ENCODE peak calls at places on chromosomes 11 and 22, in five cellular contexts. Q is iPS DF 6.9; N is CD4-positive, alpha-beta memory T cell; U is pancreas; K is OCI-LY7. V is an unnamed sample. For H3K4me1, the result is how much of the 10 kb centered on the place peaks cover.

GRCh38 chr22:43820671-43821305 is 8.7 kb upstream of the EFCAB6 start:
- DNase-seq in Q (no peak), N (no peak), U (no peak), K (no peak), V (no peak)

GRCh38 chr11:30431127-30431814 is 108.4 kb downstream of the ARL14EP start:
- DNase-seq in Q (no peak), N (no peak), U (no peak), K (no peak), V (no peak)

GRCh38 chr22:37906364-37907008 is 389 bp downstream of the MICALL1 start:
- DNase-seq in Q (no peak), N (peak), U (no peak), K (peak), V (peak)

GRCh38 chr11:63277345-63277943 is 34.0 kb upstream of the SLC22A25 start:
- DNase-seq in Q (no peak), N (no peak), U (no peak), K (peak), V (peak)

GRCh38 chr22:48841881-48842582 is 985.6 kb downstream of the BRD1 start:
- DNase-seq in Q (no peak), N (no peak), U (no peak), K (no peak), V (no peak)

GRCh38 chr11:118229274-118229847 is 4.5 kb upstream of the JAML start:
- DNase-seq in Q (no peak), N (no peak), U (no peak), K (no peak), V (no peak)

GRCh38 chr22:31044262-31044861 is 36.8 kb upstream of the SMTN start:
- DNase-seq in Q (no peak), N (no peak), U (peak), K (no peak), V (no peak)

GRCh38 chr11:25183436-25183835 is 686.6 kb downstream of the LUZP2 start:
- DNase-seq in Q (no peak), N (no peak), U (no peak), K (no peak), V (no peak)

GRCh38 chr22:45129703-45130524 is 33.8 kb upstream of the NUP50 start:
- DNase-seq in Q (no peak), N (peak), U (no peak), K (no peak), V (no peak)

GRCh38 chr11:44120169-44120568 is 24.7 kb downstream of the EXT2 start:
- DNase-seq in Q (no peak), N (no peak), U (no peak), K (no peak), V (no peak)

GRCh38 chr11:118663381-118663780 is 16.1 kb downstream of the TREH start:
- DNase-seq in Q (no peak), N (no peak), U (no peak), K (no peak), V (no peak)

GRCh38 chr11:47270331-47271271 is 668 bp downstream of the MADD start:
- DNase-seq in Q (no peak), N (peak), U (peak), K (peak), V (peak)

GRCh38 chr11:2103666-2104523 is 35.3 kb downstream of the IGF2 start:
- DNase-seq in Q (no peak), N (no peak), U (no peak), K (no peak), V (no peak)

GRCh38 chr22:46069518-46070214 is 80.7 kb upstream of the PPARA start:
- DNase-seq in Q (no peak), N (no peak), U (peak), K (peak), V (no peak)

GRCh38 chr11:1121343-1122331 is 36.1 kb upstream of the MUC5AC start:
- DNase-seq in Q (no peak), N (no peak), U (no peak), K (no peak), V (no peak)

GRCh38 chr11:116958246-116958645 is 120.8 kb upstream of the APOA1 start:
- DNase-seq in Q (no peak), N (no peak), U (no peak), K (no peak), V (no peak)

GRCh38 chr11:3049430-3050243 is 7.6 kb downstream of the CARS1 start:
- DNase-seq in Q (no peak), N (peak), U (peak), K (peak), V (peak)

GRCh38 chr11:26985941-26986340 is 8.0 kb upstream of the FIBIN start:
- DNase-seq in Q (no peak), N (no peak), U (no peak), K (no peak), V (no peak)

GRCh38 chr11:47355283-47356128 is 3.0 kb upstream of the MYBPC3 start:
- DNase-seq in Q (peak), N (no peak), U (peak), K (no peak), V (no peak)

GRCh38 chr11:87185228-87185627 is 147.5 kb downstream of the TMEM135 start:
- DNase-seq in Q (no peak), N (no peak), U (no peak), K (no peak), V (no peak)

GRCh38 chr11:107998761-107999160 is 9.9 kb upstream of the CUL5 start:
- DNase-seq in Q (no peak), N (no peak), U (no peak), K (no peak), V (no peak)

GRCh38 chr11:114326776-114327175 is 30.6 kb downstream of the NNMT start:
- DNase-seq in Q (no peak), N (no peak), U (no peak), K (no peak), V (no peak)

GRCh38 chr11:13337986-13338436 is 60.4 kb downstream of the BMAL1 start:
- DNase-seq in Q (no peak), N (no peak), U (no peak), K (no peak), V (no peak)

GRCh38 chr11:15976433-15977045 is 379.8 kb downstream of the SOX6 start:
- DNase-seq in Q (no peak), N (no peak), U (no peak), K (no peak), V (no peak)

GRCh38 chr11:96207459-96208449 is 135.2 kb downstream of the MAML2 start:
- DNase-seq in Q (no peak), N (peak), U (no peak), K (peak), V (no peak)

GRCh38 chr11:31422703-31423102 is 53.0 kb downstream of the DNAJC24 start:
- DNase-seq in Q (no peak), N (no peak), U (no peak), K (no peak), V (no peak)

GRCh38 chr11:86637976-86638375 is 34.4 kb downstream of the ME3 start:
- DNase-seq in Q (no peak), N (no peak), U (no peak), K (no peak), V (no peak)

GRCh38 chr22:27687984-27688545 is 113.5 kb downstream of the MN1 start:
- DNase-seq in Q (no peak), N (no peak), U (no peak), K (no peak), V (no peak)

GRCh38 chr11:61754534-61755482 is 2.4 kb downstream of the MYRF start:
- DNase-seq in Q (no peak), N (no peak), U (no peak), K (no peak), V (no peak)
- H3K4me3 ChIP-seq in Q (no peak), N (no peak), U (peak), K (no peak), V (no peak)

DNA sequence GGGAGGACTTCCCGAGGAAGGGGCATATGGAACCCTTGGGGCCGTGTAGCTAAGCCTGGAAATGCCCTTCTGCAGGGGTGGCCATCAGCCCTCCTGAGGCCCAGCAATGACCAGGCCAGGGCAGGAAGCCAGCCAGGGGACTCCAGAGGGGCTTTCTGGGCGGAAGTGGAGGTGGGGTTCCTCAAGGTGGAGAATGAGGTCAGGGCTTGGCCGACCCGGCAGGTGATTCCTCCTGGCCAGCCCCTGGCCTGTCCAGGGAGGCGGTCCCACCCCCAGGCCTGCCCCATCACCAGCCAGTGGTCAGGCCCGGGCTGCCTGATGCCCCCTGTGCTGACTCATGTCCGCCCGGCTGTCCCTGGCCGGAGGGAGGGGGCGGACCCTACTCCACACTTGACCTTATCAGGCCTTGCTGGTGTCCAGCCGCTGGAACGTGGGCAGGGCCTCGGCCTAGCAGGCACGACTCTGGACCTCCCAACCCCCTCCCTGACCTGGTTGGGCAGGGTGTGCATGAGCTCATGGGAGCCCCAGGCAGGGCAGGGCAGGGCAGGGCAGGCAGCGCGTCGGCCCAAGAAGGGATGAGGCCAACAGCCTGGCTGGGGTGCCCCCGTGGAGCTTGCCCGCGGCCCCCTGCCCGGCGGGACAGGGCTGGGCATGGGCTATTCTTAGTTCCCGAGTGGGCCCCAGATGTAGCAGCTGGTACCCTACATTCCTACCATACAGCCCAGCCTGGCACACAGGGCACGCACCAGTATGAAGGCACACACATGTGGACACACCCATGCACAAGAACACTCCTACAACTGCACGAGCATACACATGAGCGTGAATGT is 35.9 kb downstream of the RPL3 start:
- DNase-seq in Q (no peak), N (no peak), U (no peak), K (no peak), V (no peak)
- H3K4me1 ChIP-seq in Q (under half), N (under half), U (under half), K (under half), V (under half)

GRCh38 chr22:21818487-21819182 is 48.8 kb downstream of the MAPK1 start:
- DNase-seq in Q (no peak), N (no peak), U (no peak), K (no peak), V (no peak)

GRCh38 chr22:21816472-21816786 is 51.0 kb downstream of the MAPK1 start:
- DNase-seq in Q (no peak), N (no peak), U (no peak), K (no peak), V (no peak)

GRCh38 chr22:21815958-21816357 is 51.5 kb downstream of the MAPK1 start:
- DNase-seq in Q (no peak), N (no peak), U (no peak), K (no peak), V (no peak)

GRCh38 chr22:21815357-21815756 is 52.1 kb downstream of the MAPK1 start:
- DNase-seq in Q (no peak), N (no peak), U (no peak), K (no peak), V (no peak)

DNA sequence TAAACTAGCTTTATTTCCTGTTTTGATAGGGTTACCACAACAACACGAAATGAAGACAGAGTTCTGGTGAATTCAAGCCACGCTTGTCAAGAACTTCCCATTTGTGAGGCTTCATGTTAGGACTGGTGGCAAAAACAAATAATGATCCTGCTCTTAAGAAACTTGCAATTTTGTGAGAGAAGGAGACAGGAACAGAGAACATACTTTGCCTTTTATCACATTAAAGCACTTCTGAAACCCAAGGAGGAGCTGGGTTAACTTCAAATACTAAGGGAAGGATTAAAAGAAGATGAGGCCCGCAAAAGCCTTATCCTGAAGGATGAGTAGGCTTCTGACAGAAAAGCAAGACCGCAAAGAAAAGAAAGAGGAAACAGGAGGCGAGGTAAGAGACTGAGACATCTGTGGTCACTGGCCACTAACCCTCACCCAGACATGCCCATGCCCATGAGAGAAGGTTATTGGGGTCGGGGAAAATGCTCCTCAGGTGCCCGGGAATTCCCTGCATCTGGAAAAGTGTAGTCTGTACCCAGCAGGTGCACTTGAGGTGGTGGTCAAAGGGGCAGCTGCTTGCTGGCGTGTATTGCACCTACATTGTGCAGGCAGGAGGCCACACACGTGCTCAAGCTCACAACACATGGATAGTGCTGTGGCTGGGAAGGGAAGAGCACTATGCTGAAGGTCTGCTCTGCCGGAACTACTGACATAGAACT is 50.5 kb downstream of the MAPK1 start:
- DNase-seq in Q (no peak), N (peak), U (peak), K (peak), V (peak)
- H3K4me3 ChIP-seq in Q (no peak), N (no peak), U (no peak), K (peak), V (peak)

GRCh38 chr11:12214751-12215150 is 104.4 kb downstream of the MICAL2 start:
- DNase-seq in Q (no peak), N (no peak), U (no peak), K (no peak), V (no peak)
- H3K4me1 ChIP-seq in Q (under half), N (under half), U (under half), K (under half), V (under half)

GRCh38 chr11:45285931-45286632 is at the start of gene SYT13:
- DNase-seq in Q (peak), N (no peak), U (peak), K (no peak), V (no peak)
- H3K4me3 ChIP-seq in Q (peak), N (no peak), U (peak), K (no peak), V (no peak)

GRCh38 chr11:83924987-83925542 is 638.9 kb upstream of the CCDC90B start:
- DNase-seq in Q (no peak), N (no peak), U (no peak), K (no peak), V (no peak)
- H3K4me1 ChIP-seq in Q (under half), N (under half), U (under half), K (under half), V (under half)

GRCh38 chr11:75527130-75527529 is 1.4 kb upstream of the GDPD5 start:
- DNase-seq in Q (no peak), N (no peak), U (no peak), K (no peak), V (no peak)
- H3K4me3 ChIP-seq in Q (no peak), N (no peak), U (no peak), K (no peak), V (no peak)

GRCh38 chr22:40599731-40600130 is 36.8 kb downstream of the MRTFA start:
- DNase-seq in Q (no peak), N (no peak), U (no peak), K (no peak), V (no peak)
- H3K4me1 ChIP-seq in Q (under half), N (under half), U (under half), K (under half), V (under half)